ENCODE peak calls at places on chromosomes 2 and 18, in six cellular contexts. H is heart right ventricle, L is A549, Y is uterus, C is AG10803, E is spleen. A is an unnamed sample.

GRCh38 chr2:46361920-46362666 is 64.9 kb downstream of the EPAS1 start:
- DNase-seq in H (no peak), L (no peak), Y (no peak), C (no peak), E (no peak), A (no peak)

GRCh38 chr2:176398783-176399182 is 129.5 kb downstream of the MTX2 start:
- DNase-seq in H (no peak), L (no peak), Y (no peak), C (peak), E (no peak), A (no peak)

GRCh38 chr18:57837917-57838548 is 34.9 kb upstream of the ATP8B1 start:
- DNase-seq in H (no peak), L (no peak), Y (no peak), C (no peak), E (no peak), A (no peak)

GRCh38 chr2:9552491-9553178 is 3.0 kb downstream of the ADAM17 start:
- DNase-seq in H (no peak), L (peak), Y (no peak), C (peak), E (no peak), A (no peak)

GRCh38 chr2:218097975-218098374 is 27.9 kb upstream of the CXCR2 start:
- DNase-seq in H (no peak), L (no peak), Y (no peak), C (no peak), E (no peak), A (no peak)

GRCh38 chr2:67919490-67919889 is 143.3 kb downstream of the C1D start:
- DNase-seq in H (no peak), L (no peak), Y (no peak), C (no peak), E (no peak), A (no peak)

GRCh38 chr18:51226068-51226467 is 28.6 kb upstream of the MEX3C start:
- DNase-seq in H (no peak), L (no peak), Y (no peak), C (no peak), E (no peak), A (no peak)

GRCh38 chr18:27600245-27600644 is 415.1 kb upstream of the CHST9 start:
- DNase-seq in H (no peak), L (no peak), Y (no peak), C (no peak), E (no peak), A (no peak)

GRCh38 chr2:55862673-55863390 is 60.8 kb downstream of the EFEMP1 start:
- DNase-seq in H (peak), L (peak), Y (peak), C (peak), E (no peak), A (no peak)

GRCh38 chr2:15949551-15949950 is 9.2 kb downstream of the MYCN start:
- DNase-seq in H (no peak), L (no peak), Y (no peak), C (no peak), E (no peak), A (no peak)

GRCh38 chr2:108571262-108571661 is 37.0 kb downstream of the LIMS1 start:
- DNase-seq in H (no peak), L (no peak), Y (no peak), C (no peak), E (no peak), A (no peak)

GRCh38 chr2:79585701-79586428 is 73.0 kb downstream of the CTNNA2 start:
- DNase-seq in H (no peak), L (peak), Y (no peak), C (peak), E (no peak), A (no peak)

GRCh38 chr2:14516844-14517243 is 115.7 kb upstream of the LRATD1 start:
- DNase-seq in H (no peak), L (no peak), Y (no peak), C (peak), E (no peak), A (no peak)

GRCh38 chr2:109470121-109470921 is 143.4 kb downstream of the SEPTIN10 start:
- DNase-seq in H (peak), L (peak), Y (no peak), C (peak), E (peak), A (no peak)

GRCh38 chr2:235050992-235051351 is 99.2 kb downstream of the SH3BP4 start:
- DNase-seq in H (peak), L (peak), Y (peak), C (peak), E (peak), A (peak)

GRCh38 chr2:84847326-84848050 is 33.4 kb downstream of the TRABD2A start:
- DNase-seq in H (no peak), L (no peak), Y (no peak), C (peak), E (no peak), A (no peak)

GRCh38 chr2:102096103-102096502 is 46.4 kb upstream of the IL1R1 start:
- DNase-seq in H (no peak), L (no peak), Y (no peak), C (no peak), E (no peak), A (no peak)

GRCh38 chr2:191869178-191869577 is 22.3 kb upstream of the CAVIN2 start:
- DNase-seq in H (no peak), L (peak), Y (no peak), C (no peak), E (no peak), A (peak)

GRCh38 chr2:20005067-20005627 is 7.3 kb downstream of the MATN3 start:
- DNase-seq in H (no peak), L (no peak), Y (no peak), C (no peak), E (no peak), A (no peak)

GRCh38 chr2:79723830-79724229 is 211.0 kb downstream of the CTNNA2 start:
- DNase-seq in H (no peak), L (peak), Y (no peak), C (peak), E (no peak), A (no peak)

GRCh38 chr2:29063646-29064372 is 10.5 kb downstream of the PCARE start:
- DNase-seq in H (no peak), L (no peak), Y (no peak), C (peak), E (no peak), A (no peak)

GRCh38 chr2:235000426-235001236 is 48.8 kb downstream of the SH3BP4 start:
- DNase-seq in H (no peak), L (peak), Y (no peak), C (no peak), E (no peak), A (no peak)

GRCh38 chr2:82139979-82140611 is 1835.5 kb upstream of the LRRTM1 start:
- DNase-seq in H (no peak), L (no peak), Y (no peak), C (no peak), E (no peak), A (no peak)

GRCh38 chr2:83850071-83850725 is 608.9 kb downstream of the SUCLG1 start:
- DNase-seq in H (no peak), L (no peak), Y (no peak), C (peak), E (no peak), A (no peak)

GRCh38 chr2:15603044-15603765 is 11.5 kb downstream of the DDX1 start:
- DNase-seq in H (no peak), L (no peak), Y (no peak), C (no peak), E (no peak), A (no peak)

GRCh38 chr2:96554293-96555145 is 18.0 kb downstream of the ARID5A start:
- DNase-seq in H (peak), L (peak), Y (peak), C (peak), E (peak), A (peak)

GRCh38 chr18:62877448-62878221 is 162.3 kb downstream of the PHLPP1 start:
- DNase-seq in H (no peak), L (peak), Y (no peak), C (peak), E (no peak), A (peak)

GRCh38 chr2:165815742-165816141 is 21.7 kb upstream of the GALNT3 start:
- DNase-seq in H (no peak), L (no peak), Y (no peak), C (no peak), E (no peak), A (no peak)

GRCh38 chr2:209549589-209549988 is 125.7 kb downstream of the MAP2 start:
- DNase-seq in H (no peak), L (no peak), Y (no peak), C (no peak), E (no peak), A (no peak)

GRCh38 chr2:19216676-19217075 is 141.7 kb downstream of the OSR1 start:
- DNase-seq in H (no peak), L (no peak), Y (no peak), C (peak), E (no peak), A (no peak)

GRCh38 chr2:145064476-145064875 is 544.6 kb upstream of the ZEB2 start:
- DNase-seq in H (no peak), L (no peak), Y (no peak), C (no peak), E (no peak), A (no peak)

GRCh38 chr2:205047273-205047839 is 502.1 kb downstream of the PARD3B start:
- DNase-seq in H (no peak), L (no peak), Y (no peak), C (no peak), E (no peak), A (peak)

GRCh38 chr18:50218432-50219197 is 23.7 kb upstream of the MYO5B start:
- DNase-seq in H (no peak), L (peak), Y (no peak), C (peak), E (no peak), A (peak)

GRCh38 chr2:57515366-57515765 is 531.2 kb upstream of the VRK2 start:
- DNase-seq in H (no peak), L (no peak), Y (no peak), C (no peak), E (no peak), A (no peak)

GRCh38 chr2:128686498-128686861 is 367.8 kb upstream of the HS6ST1 start:
- DNase-seq in H (no peak), L (no peak), Y (no peak), C (no peak), E (no peak), A (no peak)
- H3K4me3 ChIP-seq in H (no peak), L (no peak), Y (no peak), C (no peak), E (no peak), A (no peak)

GRCh38 chr2:88452151-88452851 is at the start of gene FOXI3:
- DNase-seq in H (no peak), L (no peak), Y (no peak), C (no peak), E (no peak), A (peak)

GRCh38 chr2:88450186-88450585 is 2.3 kb downstream of the FOXI3 start:
- DNase-seq in H (no peak), L (no peak), Y (no peak), C (no peak), E (no peak), A (no peak)

GRCh38 chr2:88450925-88451575 is 1.4 kb downstream of the FOXI3 start:
- DNase-seq in H (no peak), L (no peak), Y (no peak), C (no peak), E (no peak), A (peak)

GRCh38 chr2:88452980-88453582 is 588 bp upstream of the FOXI3 start:
- DNase-seq in H (no peak), L (no peak), Y (no peak), C (no peak), E (no peak), A (no peak)

DNA sequence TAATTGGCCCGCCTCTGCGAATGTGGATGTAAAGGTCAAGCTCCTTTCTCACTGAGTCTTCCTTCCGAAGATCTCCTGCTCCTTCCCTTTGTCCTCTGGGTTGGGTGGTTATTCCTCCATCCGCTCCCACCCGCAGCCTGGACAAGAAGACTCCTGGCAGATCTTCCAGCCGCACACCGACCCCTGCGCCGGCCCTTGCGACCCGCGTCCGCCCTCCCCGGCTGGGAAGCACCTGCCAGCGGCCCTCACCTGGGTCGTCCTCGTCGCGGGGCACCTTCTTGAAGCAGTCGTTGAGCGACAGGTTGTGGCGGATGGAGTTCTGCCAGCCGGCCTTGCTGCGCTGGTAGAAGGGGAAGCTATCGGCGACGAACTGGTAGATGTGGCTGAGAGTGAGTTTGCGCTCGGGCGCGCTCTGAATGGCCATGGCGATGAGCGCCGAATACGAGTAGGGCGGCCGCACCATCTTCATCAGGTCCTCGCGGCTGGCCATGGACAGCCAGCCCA is 794 bp downstream of the FOXI3 start:
- DNase-seq in H (no peak), L (peak), Y (no peak), C (no peak), E (peak), A (peak)
- H3K4me3 ChIP-seq in H (no peak), L (peak), Y (no peak), C (no peak), E (no peak), A (peak)

DNA sequence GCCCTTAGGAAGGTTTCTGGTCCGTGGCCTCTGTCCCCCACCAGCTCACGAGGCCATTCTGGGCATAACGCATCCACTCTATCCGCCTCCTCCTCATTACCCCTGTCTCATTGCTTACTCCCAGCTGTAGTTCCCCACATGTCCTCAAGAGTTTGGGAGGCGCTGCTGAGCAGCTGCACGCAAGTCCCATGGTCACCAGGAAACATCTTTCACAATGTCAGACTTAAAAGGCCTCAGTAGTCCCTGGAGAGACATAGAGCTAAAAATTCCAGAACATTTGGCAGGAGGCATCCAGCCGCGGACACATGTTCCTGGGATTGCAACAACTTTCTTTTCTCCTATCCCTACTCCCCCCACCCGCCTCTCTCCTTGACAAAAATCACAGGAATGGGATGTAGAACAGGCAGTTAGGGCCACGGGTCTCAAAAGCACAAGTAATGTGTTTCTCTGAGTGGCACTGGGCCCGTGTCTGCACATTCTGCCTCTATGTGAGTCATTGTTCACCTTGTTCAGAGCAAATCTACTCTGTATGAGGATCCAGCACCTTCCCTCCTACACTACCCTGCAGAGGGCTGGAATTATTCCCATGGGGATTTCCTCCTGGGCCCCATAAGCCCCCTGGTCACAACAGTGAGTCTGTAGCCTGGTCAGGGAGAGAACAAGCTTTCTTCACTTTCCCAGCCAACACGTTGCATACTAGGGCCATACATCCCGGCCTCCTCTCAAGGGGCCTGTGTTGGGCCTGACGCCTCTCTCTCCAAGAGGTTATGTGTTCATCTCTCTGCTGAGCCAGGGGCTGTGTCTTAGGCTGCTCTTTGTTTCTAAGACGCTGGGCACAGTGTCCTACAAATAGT is 8.2 kb downstream of the LBH start:
- DNase-seq in H (peak), L (peak), Y (peak), C (peak), E (peak), A (peak)
- H3K4me3 ChIP-seq in H (no peak), L (no peak), Y (no peak), C (peak), E (no peak), A (no peak)

DNA sequence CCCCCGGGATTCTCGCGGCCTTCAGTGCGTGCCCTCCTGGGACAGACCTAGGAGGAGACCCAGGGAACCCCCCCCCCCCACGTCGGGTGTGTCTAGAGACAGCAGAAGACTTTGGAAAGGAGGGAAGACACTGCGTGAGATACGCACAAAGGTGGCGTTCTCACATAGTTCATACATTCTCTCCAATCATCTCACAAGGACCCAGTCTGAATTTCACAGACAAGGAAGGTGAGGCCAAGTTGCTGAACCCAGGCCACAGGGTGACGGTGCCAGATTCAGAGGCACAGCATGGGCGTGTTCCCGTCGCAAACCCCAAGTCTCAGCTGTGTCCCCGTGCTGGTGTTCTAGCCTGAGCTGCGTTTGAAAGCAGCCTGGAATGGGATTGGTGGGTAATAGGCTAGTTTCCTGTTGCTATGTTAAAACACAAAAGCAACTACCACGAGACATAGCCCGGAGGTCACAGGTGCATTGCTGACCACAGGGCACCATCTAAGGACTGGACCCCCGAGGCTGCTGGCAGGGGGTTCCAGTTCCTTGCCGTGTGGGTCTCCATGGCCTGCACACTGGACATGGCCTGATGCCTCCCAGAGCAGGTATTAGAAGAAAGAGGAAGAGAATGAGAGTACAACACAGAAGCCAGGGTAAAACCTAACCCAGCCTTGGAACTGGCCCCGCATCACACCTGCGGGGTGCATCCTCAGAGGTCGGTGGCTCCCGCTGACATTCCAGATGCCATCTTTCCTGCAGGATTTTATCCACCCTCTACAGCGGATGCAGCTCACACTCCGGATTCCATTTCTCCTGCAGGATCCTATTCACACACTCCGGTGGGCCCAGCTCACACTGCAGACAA is 1.1 kb upstream of the PXDN start:
- DNase-seq in H (no peak), L (no peak), Y (no peak), C (no peak), E (peak), A (peak)
- H3K4me3 ChIP-seq in H (peak), L (no peak), Y (peak), C (peak), E (peak), A (peak)

DNA sequence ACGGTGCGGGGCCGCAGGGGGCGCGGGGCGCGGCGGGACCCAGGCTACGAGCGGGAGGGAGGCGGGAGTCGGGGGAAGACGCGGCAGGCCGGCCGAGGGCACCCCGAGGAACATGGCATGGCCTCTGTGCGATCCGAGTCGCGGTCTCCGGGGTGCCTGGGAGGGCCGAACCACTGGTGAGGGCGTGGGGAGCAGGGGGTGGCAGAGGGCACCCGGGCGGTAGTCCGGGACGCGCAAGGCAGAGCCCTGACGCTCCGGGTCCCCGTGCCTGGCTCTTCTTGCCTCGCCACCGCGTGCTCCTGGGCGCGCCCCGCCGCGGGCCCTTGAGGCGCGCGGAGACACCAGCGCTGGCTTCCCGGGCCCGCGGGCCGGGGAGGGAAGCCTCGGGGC is 4.2 kb downstream of the SOX11 start:
- DNase-seq in H (no peak), L (no peak), Y (no peak), C (peak), E (no peak), A (no peak)
- H3K4me3 ChIP-seq in H (peak), L (no peak), Y (no peak), C (peak), E (peak), A (peak)

GRCh38 chr2:42488297-42488696 is 5.5 kb downstream of the KCNG3 start:
- DNase-seq in H (no peak), L (no peak), Y (no peak), C (no peak), E (no peak), A (no peak)
- H3K4me3 ChIP-seq in H (no peak), L (no peak), Y (no peak), C (no peak), E (no peak), A (no peak)

DNA sequence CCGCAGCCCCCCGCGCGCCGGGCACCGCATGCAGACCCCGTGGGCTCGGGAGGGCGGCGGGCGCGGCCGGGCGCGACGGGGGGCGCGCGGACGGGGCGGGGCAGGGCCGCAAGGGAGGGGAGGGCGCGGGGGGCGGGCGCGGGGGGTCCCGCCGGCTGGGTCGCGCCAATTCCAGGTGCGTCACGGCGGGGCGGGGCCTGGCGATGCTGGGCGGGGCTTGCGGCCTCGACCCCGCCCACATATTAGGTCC is 241 bp downstream of the ING5 start:
- DNase-seq in H (no peak), L (peak), Y (no peak), C (no peak), E (no peak), A (peak)
- H3K4me3 ChIP-seq in H (peak), L (peak), Y (peak), C (peak), E (peak), A (peak)

DNA sequence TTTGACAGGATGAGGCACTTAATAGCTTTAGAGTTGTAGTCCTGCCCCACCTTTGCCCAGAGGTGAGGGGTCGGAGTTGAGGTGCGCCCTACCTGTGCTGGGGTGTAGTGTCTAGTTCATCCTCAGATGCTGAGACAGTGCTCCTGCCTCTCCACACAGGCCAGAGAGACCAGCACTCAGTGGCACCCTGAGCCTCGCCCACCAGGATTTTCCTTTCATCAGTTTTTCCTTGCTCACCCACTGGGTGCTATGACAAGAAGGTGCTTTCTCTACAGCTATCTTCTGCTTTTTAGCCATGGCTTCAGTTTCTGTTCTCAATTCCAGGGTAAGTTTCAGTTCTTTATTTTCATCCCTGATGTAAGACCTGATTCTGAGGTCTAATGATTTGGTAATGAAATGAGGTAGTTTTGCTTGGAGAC is 16.8 kb upstream of the TMEM131 start:
- DNase-seq in H (no peak), L (no peak), Y (no peak), C (no peak), E (peak), A (no peak)
- H3K4me3 ChIP-seq in H (no peak), L (no peak), Y (no peak), C (no peak), E (peak), A (no peak)

A was measured in H7.